ENCODE peak calls at places on chromosomes 13 and 19, in four cellular contexts. C is A549, M is K562, R is WTC11. Z is an unnamed sample.

GRCh38 chr13:70473912-70474311 is 365.7 kb upstream of the KLHL1 start:
- DNase-seq in C (no peak), M (no peak), R (no peak), Z (no peak)

GRCh38 chr13:34416833-34417425 is 525.1 kb upstream of the NBEA start:
- DNase-seq in C (no peak), M (no peak), R (no peak), Z (no peak)

GRCh38 chr13:79485014-79485441 is 4.1 kb downstream of the NDFIP2 start:
- DNase-seq in M (no peak), R (no peak), C (peak), Z (peak)

GRCh38 chr13:103952183-103952582 is 886.0 kb upstream of the SLC10A2 start:
- DNase-seq in C (no peak), R (no peak), M (no peak), Z (no peak)

GRCh38 chr19:31178833-31179470 is 170.3 kb downstream of the TSHZ3 start:
- DNase-seq in M (no peak), C (no peak), R (no peak), Z (no peak)

GRCh38 chr13:111792956-111793355 is 274.0 kb upstream of the SOX1 start:
- DNase-seq in C (no peak), R (no peak), M (no peak), Z (no peak)

GRCh38 chr19:18194554-18195238 is 1.7 kb downstream of the MPV17L2 start:
- DNase-seq in C (no peak), M (peak), R (peak), Z (no peak)

GRCh38 chr13:35107535-35107934 is 165.5 kb downstream of the NBEA start:
- DNase-seq in C (no peak), R (no peak), M (no peak), Z (no peak)

GRCh38 chr19:49150106-49150943 is 4.9 kb downstream of the HRC start:
- DNase-seq in R (peak), C (peak), M (peak), Z (peak)

GRCh38 chr13:42007844-42008243 is 40.6 kb upstream of the DGKH start:
- DNase-seq in R (no peak), C (no peak), M (no peak), Z (no peak)

GRCh38 chr13:28636078-28636477 is 22.9 kb upstream of the POMP start:
- DNase-seq in M (no peak), C (no peak), R (no peak), Z (no peak)

GRCh38 chr13:32035701-32036100 is 4.1 kb downstream of the FRY start:
- DNase-seq in M (no peak), C (no peak), R (no peak), Z (no peak)

GRCh38 chr13:90197722-90198121 is 1149.8 kb upstream of the MIR17HG start:
- DNase-seq in M (no peak), R (no peak), C (no peak), Z (no peak)

GRCh38 chr13:102197193-102197592 is 204.7 kb downstream of the FGF14 start:
- DNase-seq in C (peak), M (no peak), R (peak), Z (peak)

GRCh38 chr13:51619614-51620013 is 35.4 kb downstream of the WDFY2 start:
- DNase-seq in M (no peak), R (no peak), C (no peak), Z (no peak)

GRCh38 chr13:96011291-96011875 is 41.8 kb downstream of the UGGT2 start:
- DNase-seq in M (no peak), C (no peak), R (no peak), Z (no peak)

GRCh38 chr13:41900918-41901317 is 60.0 kb downstream of the VWA8 start:
- DNase-seq in R (no peak), C (peak), M (no peak), Z (peak)

GRCh38 chr19:1032264-1032867 is 6.0 kb downstream of the CNN2 start:
- DNase-seq in C (no peak), M (no peak), R (no peak), Z (no peak)

GRCh38 chr13:27053235-27053884 is 118.3 kb downstream of the USP12 start:
- DNase-seq in M (peak), C (no peak), R (no peak), Z (no peak)

GRCh38 chr13:26423634-26424033 is 133.8 kb upstream of the WASF3 start:
- DNase-seq in C (no peak), M (no peak), R (no peak), Z (no peak)

GRCh38 chr19:17020380-17020779 is 6.2 kb downstream of the CPAMD8 start:
- DNase-seq in M (no peak), C (no peak), R (no peak), Z (no peak)

GRCh38 chr19:18428837-18429674 is 8.9 kb downstream of the ISYNA1 start:
- DNase-seq in R (peak), C (peak), M (peak), Z (no peak)

GRCh38 chr19:18014197-18014596 is 6.2 kb downstream of the ARRDC2 start:
- DNase-seq in M (no peak), R (no peak), C (no peak), Z (no peak)

GRCh38 chr13:44465318-44465717 is 91.7 kb downstream of the SERP2 start:
- DNase-seq in C (no peak), M (no peak), R (no peak), Z (no peak)

GRCh38 chr19:49362926-49363264 is 679 bp upstream of the TEAD2 start:
- DNase-seq in R (peak), M (no peak), C (no peak), Z (peak)

GRCh38 chr13:105518086-105518485 is 1017.4 kb downstream of the EFNB2 start:
- DNase-seq in M (no peak), R (no peak), C (no peak), Z (no peak)

GRCh38 chr19:41298327-41298964 is 11.5 kb upstream of the CCDC97 start:
- DNase-seq in R (no peak), C (no peak), M (no peak), Z (no peak)

GRCh38 chr19:10279737-10280442 is 6.9 kb upstream of the ICAM4 start:
- DNase-seq in R (no peak), M (no peak), C (no peak), Z (no peak)
- TF ChIP-seq HMGXB4 in R (no peak), M (no peak), C (no peak), Z (no peak)

GRCh38 chr13:61410669-61411297 is 4.9 kb downstream of the PCDH20 start:
- DNase-seq in C (peak), M (peak), R (no peak), Z (peak)
- TF ChIP-seq HMGXB4 in C (no peak), M (no peak), R (no peak), Z (no peak)

GRCh38 chr19:14528419-14529253 is 758 bp upstream of the TECR start:
- DNase-seq in M (no peak), R (no peak), C (no peak), Z (no peak)

GRCh38 chr19:14533450-14533849 is 4.1 kb downstream of the TECR start:
- DNase-seq in C (no peak), R (no peak), M (no peak), Z (no peak)

GRCh38 chr19:14530505-14530904 is 1.1 kb downstream of the TECR start:
- DNase-seq in M (no peak), R (no peak), C (no peak), Z (no peak)

GRCh38 chr19:14529254-14530004 is at the start of gene TECR:
- DNase-seq in C (peak), M (peak), R (peak), Z (peak)

GRCh38 chr19:14530005-14530348 is 583 bp downstream of the TECR start:
- DNase-seq in M (no peak), C (peak), R (no peak), Z (no peak)
- TF ChIP-seq HMGXB4 in M (no peak), C (no peak), R (no peak), Z (no peak)

DNA sequence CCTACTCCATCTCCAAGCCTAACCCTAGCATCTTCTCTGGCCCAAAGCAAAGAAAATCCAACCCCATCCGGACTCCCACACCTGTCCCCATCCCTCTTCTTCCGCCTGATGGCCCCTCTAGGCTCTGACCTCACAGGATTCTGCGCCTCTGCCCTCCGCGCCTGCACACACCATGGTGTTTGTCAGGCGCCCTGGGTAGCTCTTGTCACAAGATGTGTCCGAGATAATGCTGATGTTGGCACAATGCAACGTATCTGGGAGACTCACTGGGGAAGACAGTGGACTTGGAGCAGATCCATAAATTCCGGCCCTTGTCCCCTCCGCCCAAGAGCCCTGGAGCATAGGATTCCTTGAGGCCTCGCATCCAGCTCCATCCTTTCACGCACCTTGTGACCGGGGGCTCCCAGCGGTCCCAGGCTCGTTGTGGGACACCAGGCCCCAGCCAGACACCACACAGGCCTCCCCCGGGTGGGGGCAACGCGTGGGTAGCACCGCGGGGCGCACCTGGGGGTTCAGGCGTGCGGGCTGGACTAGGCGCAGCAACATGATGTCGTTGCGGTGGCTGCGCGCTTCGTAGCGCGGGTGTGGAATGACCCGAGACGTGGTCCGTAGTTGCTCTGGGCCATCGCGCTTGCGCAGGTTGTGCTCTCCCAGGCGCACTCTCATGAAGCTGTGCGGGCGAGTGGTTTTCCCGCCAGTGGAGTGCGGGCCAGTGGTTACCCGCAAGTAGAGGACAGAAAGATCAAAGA is 3.1 kb upstream of the KLK1 start:
- DNase-seq in C (no peak), M (no peak), R (no peak), Z (no peak)
- TF ChIP-seq HMGXB4 in C (no peak), M (no peak), R (no peak), Z (no peak)

DNA sequence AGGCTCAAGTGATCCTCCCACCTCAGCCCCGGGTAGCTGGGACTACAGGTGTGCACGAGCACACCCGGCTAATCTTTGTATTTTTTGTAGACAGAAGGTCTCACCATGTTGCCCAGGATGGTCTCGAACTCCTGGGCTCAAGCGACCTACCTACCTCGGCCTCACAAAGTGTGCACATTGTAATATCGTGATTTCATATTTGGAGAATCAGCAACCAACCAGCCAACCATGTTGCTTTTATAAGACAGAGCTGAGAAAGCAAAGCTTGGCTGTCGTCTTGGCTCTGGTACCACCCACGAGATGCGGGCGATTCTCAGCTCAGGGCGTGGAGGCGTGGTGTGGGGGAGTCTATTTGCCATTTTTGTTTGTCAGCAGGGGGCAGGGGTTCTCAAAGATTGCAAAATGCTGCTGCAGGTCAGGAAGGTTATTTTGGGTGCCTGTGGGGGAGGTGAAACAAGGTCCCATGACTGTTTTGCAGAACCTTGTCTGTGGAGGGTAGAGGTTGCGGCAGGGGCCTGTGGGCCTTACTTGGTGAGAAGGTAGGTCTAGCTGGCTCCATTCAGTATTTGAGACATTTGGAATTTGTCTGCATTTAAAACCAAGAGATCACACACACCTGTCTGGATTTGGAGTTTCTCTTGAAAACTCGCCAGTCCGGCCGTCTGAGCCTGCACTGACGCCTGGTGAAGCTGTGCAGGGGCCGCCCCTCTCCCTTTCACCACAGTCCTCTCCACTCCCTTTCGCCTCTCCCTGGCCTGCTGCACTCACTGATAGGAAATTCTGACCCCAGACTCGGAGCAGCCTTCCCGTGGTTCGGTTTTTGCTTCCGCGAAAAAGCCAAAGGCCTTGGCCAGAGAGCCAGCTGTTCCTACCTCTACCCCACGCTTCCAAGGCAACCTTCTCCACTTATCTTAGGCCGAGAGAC is 15.4 kb downstream of the TNFAIP8L1 start:
- DNase-seq in R (no peak), C (no peak), M (no peak), Z (peak)
- TF ChIP-seq HMGXB4 in R (no peak), C (no peak), M (no peak), Z (no peak)

DNA sequence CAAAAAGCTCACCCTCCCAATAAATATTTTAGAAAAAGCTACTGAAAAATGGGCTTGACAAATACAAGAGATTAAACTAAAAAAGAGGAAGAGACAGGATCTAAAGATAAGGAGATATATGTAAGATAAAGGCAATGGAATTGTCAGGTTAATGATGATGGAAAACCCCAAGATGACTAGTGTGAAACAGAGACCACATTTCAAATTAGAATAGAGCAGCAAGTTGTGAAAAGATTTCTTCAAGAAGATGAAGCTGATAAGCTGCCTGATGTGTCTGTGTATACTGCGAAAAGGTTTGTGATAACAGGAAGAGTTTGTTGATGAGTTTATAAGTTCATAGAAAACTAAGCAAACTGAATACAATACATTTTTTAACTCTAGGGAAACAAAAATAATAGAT is 840.1 kb upstream of the SLITRK5 start:
- DNase-seq in R (no peak), C (no peak), M (no peak), Z (no peak)
- TF ChIP-seq HMGXB4 in R (no peak), C (no peak), M (no peak), Z (no peak)

Z was measured in HepG2.